ENCODE peak calls at places on chromosomes 2 and 18, in five cellular contexts. N is activated T-helper 2 cell treated with anti-CD3 and anti-CD28 coated beads, Interferon-gamma antibody, Interleukin-2, Interleukin-4, amounts not matched to agents 10 μg/mL and 5 μg/mL and 100 μg/mL, durations not matched to agents 14 hours and 24 hours and 36 hours; F is CD4-positive, alpha-beta memory T cell; P is fibroblast of lung; S is activated T-cell treated with anti-CD3 and anti-CD28 coated beads, Interleukin-2, amount 50 U/mL, for 72 hours. J is an unnamed sample.

GRCh38 chr18:39462436-39462835 is 1896.8 kb upstream of the CELF4 start:
- DNase-seq in N (no peak), F (no peak), P (peak), S (no peak), J (no peak)

GRCh38 chr18:68417166-68417776 is 297.6 kb downstream of the TMX3 start:
- DNase-seq in N (no peak), F (no peak), P (no peak), S (no peak), J (no peak)

GRCh38 chr2:118119158-118119715 is 31.0 kb downstream of the INSIG2 start:
- DNase-seq in N (no peak), F (no peak), P (no peak), S (no peak), J (no peak)

GRCh38 chr2:177692828-177693269 is 300.3 kb downstream of the AGPS start:
- DNase-seq in N (no peak), F (no peak), P (peak), S (no peak), J (no peak)

GRCh38 chr2:121502781-121503180 is 27.9 kb upstream of the RNU4ATAC start:
- DNase-seq in N (no peak), F (no peak), P (peak), S (no peak), J (no peak)

GRCh38 chr2:25132296-25132630 is 36.1 kb downstream of the POMC start:
- DNase-seq in N (no peak), F (no peak), P (peak), S (no peak), J (no peak)

GRCh38 chr2:26325851-26326250 is 20.1 kb upstream of the SELENOI start:
- DNase-seq in N (no peak), F (no peak), P (peak), S (no peak), J (no peak)

GRCh38 chr2:45904267-45904921 is 252.9 kb downstream of the PRKCE start:
- DNase-seq in N (no peak), F (no peak), P (peak), S (peak), J (no peak)

GRCh38 chr2:188976545-188977268 is 2.5 kb downstream of the COL3A1 start:
- DNase-seq in N (no peak), F (no peak), P (peak), S (no peak), J (no peak)

GRCh38 chr2:99777266-99777640 is 287.4 kb upstream of the REV1 start:
- DNase-seq in N (no peak), F (no peak), P (peak), S (no peak), J (no peak)

GRCh38 chr2:202541137-202541536 is 93.6 kb upstream of the FAM117B start:
- DNase-seq in N (no peak), F (no peak), P (peak), S (no peak), J (no peak)

GRCh38 chr2:65370387-65371093 is 61.9 kb downstream of the SPRED2 start:
- DNase-seq in N (no peak), F (no peak), P (no peak), S (no peak), J (peak)

GRCh38 chr2:15704788-15705115 is 113.1 kb downstream of the DDX1 start:
- DNase-seq in N (no peak), F (no peak), P (no peak), S (no peak), J (no peak)